ENCODE peak calls at places on chromosome 7, in four cellular contexts. K is heart right ventricle, G is DND-41, Z is colonic mucosa. L is an unnamed sample. For H3K4me1, the result is how much of the 10 kb centered on the place peaks cover.

GRCh38 chr7:150335101-150335773 is 6.2 kb downstream of the RARRES2 start:
- DNase-seq in G (no peak), Z (no peak), K (no peak), L (no peak)

GRCh38 chr7:95811846-95812445 is 39.6 kb downstream of the DYNC1I1 start:
- DNase-seq in Z (no peak), G (no peak), K (no peak), L (no peak)

GRCh38 chr7:77330169-77330882 is 85.8 kb downstream of the GSAP start:
- DNase-seq in G (peak), Z (no peak), K (peak), L (no peak)

GRCh38 chr7:124263232-124263827 is 230.5 kb upstream of the TMEM229A start:
- DNase-seq in Z (no peak), G (no peak), K (no peak), L (no peak)

GRCh38 chr7:107179326-107180163 is 10.7 kb downstream of the HBP1 start:
- DNase-seq in K (no peak), G (no peak), Z (peak), L (no peak)

GRCh38 chr7:27179503-27180430 is 5.3 kb downstream of the HOXA11 start:
- DNase-seq in Z (peak), G (no peak), K (no peak), L (no peak)

GRCh38 chr7:81161459-81162075 is 242.7 kb upstream of the SEMA3C start:
- DNase-seq in G (no peak), Z (no peak), K (no peak), L (no peak)

GRCh38 chr7:94394399-94395140 is at the start of gene COL1A2:
- DNase-seq in G (no peak), Z (peak), K (peak), L (no peak)

GRCh38 chr7:77940647-77941046 is 142.1 kb downstream of the PHTF2 start:
- DNase-seq in K (peak), Z (no peak), G (no peak), L (no peak)

GRCh38 chr7:29894238-29894637 is 87.9 kb downstream of the WIPF3 start:
- DNase-seq in G (no peak), K (no peak), Z (no peak), L (no peak)

GRCh38 chr7:134851141-134851540 is 71.7 kb downstream of the CALD1 start:
- DNase-seq in Z (no peak), K (no peak), G (no peak), L (no peak)

GRCh38 chr7:11261470-11261869 is 287.8 kb downstream of the PHF14 start:
- DNase-seq in Z (no peak), G (no peak), K (no peak), L (no peak)

GRCh38 chr7:96547371-96547811 is 162.3 kb downstream of the SEM1 start:
- DNase-seq in G (no peak), K (no peak), Z (no peak), L (no peak)

GRCh38 chr7:23530355-23530754 is 1.4 kb downstream of the TRA2A start:
- DNase-seq in G (no peak), K (no peak), Z (peak), L (peak)

GRCh38 chr7:137681657-137682562 is 164.9 kb downstream of the DGKI start:
- DNase-seq in K (no peak), G (no peak), Z (no peak), L (no peak)
- H3K27ac ChIP-seq in K (peak), G (no peak), Z (no peak), L (no peak)

GRCh38 chr7:37215524-37215923 is 233.1 kb downstream of the ELMO1 start:
- DNase-seq in Z (no peak), K (no peak), G (no peak), L (no peak)

GRCh38 chr7:37212051-37212450 is 236.6 kb downstream of the ELMO1 start:
- DNase-seq in G (no peak), K (no peak), Z (no peak), L (no peak)

GRCh38 chr7:37211097-37211496 is 237.6 kb downstream of the ELMO1 start:
- DNase-seq in G (no peak), Z (peak), K (peak), L (no peak)

GRCh38 chr7:37216156-37216839 is 232.4 kb downstream of the ELMO1 start:
- DNase-seq in Z (no peak), G (no peak), K (peak), L (no peak)

GRCh38 chr7:37212526-37212925 is 236.1 kb downstream of the ELMO1 start:
- DNase-seq in Z (no peak), K (no peak), G (no peak), L (no peak)
- H3K4me1 ChIP-seq in Z (under half), K (half or more), G (under half), L (under half)

DNA sequence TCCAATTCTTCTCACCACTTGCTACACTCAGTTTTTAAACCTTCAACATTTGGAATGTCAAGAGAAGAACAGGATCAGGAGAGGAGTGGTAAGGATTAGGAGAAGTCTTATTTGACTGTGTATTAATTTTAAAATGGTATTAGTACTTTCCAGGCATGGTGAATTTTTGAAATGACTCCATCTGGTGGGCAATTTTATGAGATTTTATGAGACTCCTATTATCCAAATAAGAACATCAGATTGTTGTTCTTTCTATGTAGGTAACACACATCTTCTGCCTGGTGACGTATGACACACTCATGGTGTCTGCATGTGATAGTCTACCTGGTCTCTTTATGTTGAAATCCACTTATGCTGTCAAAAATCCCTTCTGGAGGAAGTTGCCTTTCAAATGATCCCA is 51.0 kb downstream of the SLC13A1 start:
- DNase-seq in Z (no peak), K (no peak), G (no peak), L (no peak)
- TF ChIP-seq CTCF in Z (no peak), K (no peak), G (no peak), L (no peak)

GRCh38 chr7:43877968-43878864 is 8.9 kb upstream of the MRPS24 start:
- DNase-seq in Z (no peak), K (no peak), G (no peak), L (no peak)
- H3K27ac ChIP-seq in Z (no peak), K (peak), G (no peak), L (no peak)

GRCh38 chr7:105305633-105306032 is 83.1 kb downstream of the SRPK2 start:
- DNase-seq in K (no peak), Z (no peak), G (no peak), L (no peak)
- H3K4me1 ChIP-seq in K (under half), Z (under half), G (half or more), L (under half)